ENCODE peak calls at places on chromosomes 7 and 10, in four cellular contexts. X is upper lobe of right lung, W is HCT116, P is GM23338. J is an unnamed sample.

GRCh38 chr10:114678806-114679205 is 20.7 kb upstream of the ABLIM1 start:
- ATAC-seq in X (no peak), P (no peak), W (peak; percentile 60), J (peak; percentile 66)

GRCh38 chr10:72333111-72334012 is 21.4 kb downstream of the DNAJB12 start:
- ATAC-seq in X (no peak), P (no peak), W (no peak), J (no peak)

GRCh38 chr7:37391791-37392672 is 56.6 kb downstream of the ELMO1 start:
- ATAC-seq in X (peak; percentile 77), P (no peak), W (no peak), J (no peak)

GRCh38 chr7:43750016-43750887 is 8.2 kb upstream of the BLVRA start:
- ATAC-seq in W (no peak), P (peak; percentile 96), X (peak; percentile 57), J (no peak)

GRCh38 chr7:67022501-67022900 is 25.9 kb downstream of the TYW1 start:
- ATAC-seq in W (no peak), X (no peak), P (no peak), J (no peak)

GRCh38 chr10:110423650-110424049 is 74.1 kb upstream of the DUSP5 start:
- ATAC-seq in W (no peak), P (no peak), X (peak; percentile 63), J (no peak)

GRCh38 chr7:265192-265997 is 24.6 kb upstream of the FOXL3 start:
- ATAC-seq in P (no peak), X (no peak), W (no peak), J (peak; percentile 5)

GRCh38 chr7:134629445-134629844 is 17.2 kb upstream of the BPGM start:
- ATAC-seq in X (no peak), P (no peak), W (no peak), J (no peak)

GRCh38 chr10:48456361-48456804 is 148.5 kb downstream of the ARHGAP22 start:
- ATAC-seq in P (peak; percentile 20), W (no peak), X (peak; percentile 70), J (no peak)

GRCh38 chr10:79452174-79452611 is 6.8 kb upstream of the ZCCHC24 start:
- ATAC-seq in W (no peak), P (no peak), X (no peak), J (no peak)

GRCh38 chr7:23275906-23276305 is 23.2 kb upstream of the MALSU1 start:
- ATAC-seq in X (no peak), P (no peak), W (no peak), J (no peak)

GRCh38 chr7:99386584-99387238 is 12.2 kb downstream of the ARPC1B start:
- ATAC-seq in X (peak; percentile 69), W (peak; percentile 81), P (peak; percentile 69), J (no peak)

GRCh38 chr10:17003666-17004065 is 125.9 kb downstream of the CUBN start:
- ATAC-seq in X (no peak), P (no peak), W (no peak), J (no peak)

GRCh38 chr10:31291123-31291522 is 27.9 kb upstream of the ZEB1 start:
- ATAC-seq in X (no peak), P (no peak), W (no peak), J (no peak)

GRCh38 chr7:36764929-36765328 is 40.6 kb upstream of the AOAH start:
- ATAC-seq in P (no peak), W (no peak), X (no peak), J (no peak)

GRCh38 chr10:45557275-45557905 is 115.2 kb downstream of the ZFAND4 start:
- ATAC-seq in X (peak; percentile 89), W (no peak), P (peak; percentile 100), J (no peak)

GRCh38 chr7:107372298-107372697 is 97.6 kb upstream of the GPR22 start:
- ATAC-seq in P (no peak), X (no peak), W (no peak), J (no peak)

GRCh38 chr10:101646369-101646768 is 48.6 kb downstream of the FBXW4 start:
- ATAC-seq in W (no peak), X (no peak), P (no peak), J (no peak)

GRCh38 chr10:11036424-11037011 is 18.8 kb downstream of the CELF2 start:
- ATAC-seq in X (peak; percentile 77), P (peak; percentile 91), W (peak; percentile 53), J (no peak)

GRCh38 chr10:29032229-29032628 is 256.6 kb upstream of the LYZL1 start:
- ATAC-seq in P (no peak), W (no peak), X (no peak), J (no peak)

GRCh38 chr7:37439282-37440021 is 9.2 kb downstream of the ELMO1 start:
- ATAC-seq in X (no peak), W (no peak), P (no peak), J (no peak)

GRCh38 chr7:7654964-7655363 is 14.4 kb downstream of the UMAD1 start:
- ATAC-seq in P (no peak), X (no peak), W (no peak), J (no peak)

GRCh38 chr10:110395350-110396283 is 90.9 kb upstream of the SMNDC1 start:
- ATAC-seq in W (peak; percentile 58), P (no peak), X (peak; percentile 61), J (peak; percentile 1)

GRCh38 chr10:6171891-6172354 is 30.8 kb upstream of the PFKFB3 start:
- ATAC-seq in X (peak; percentile 60), P (no peak), W (no peak), J (peak; percentile 34)

GRCh38 chr7:73473636-73474035 is 40.1 kb downstream of the FZD9 start:
- ATAC-seq in P (no peak), W (no peak), X (no peak), J (no peak)

GRCh38 chr7:100220833-100221718 is 1.3 kb downstream of the PVRIG start:
- ATAC-seq in W (no peak), P (no peak), X (peak; percentile 18), J (peak; percentile 36)

GRCh38 chr10:85995791-85996190 is 370.8 kb downstream of the GRID1 start:
- ATAC-seq in X (peak; percentile 55), P (peak; percentile 45), W (peak; percentile 89), J (peak; percentile 52)

GRCh38 chr7:127885222-127885772 is 145.9 kb downstream of the LRRC4 start:
- ATAC-seq in X (no peak), W (no peak), P (no peak), J (no peak)

GRCh38 chr7:22173884-22174573 is 182.9 kb downstream of the RAPGEF5 start:
- ATAC-seq in W (no peak), P (no peak), X (peak; percentile 26), J (peak; percentile 78)

GRCh38 chr10:61175331-61175730 is 231.3 kb upstream of the RHOBTB1 start:
- ATAC-seq in W (no peak), P (no peak), X (no peak), J (no peak)

J was measured in esophagus mucosa.